ENCODE peak calls at places on chromosomes 3 and 15, in six cellular contexts. C is psoas muscle, K is amniotic epithelial cell, M is mesenteric fat pad, E is T-helper 1 cell, W is H54. U is an unnamed sample.

GRCh38 chr15:48565560-48566482 is 79.7 kb downstream of the FBN1 start:
- DNase-seq in C (no peak), K (peak; percentile 93), M (no peak), W (no peak), E (no peak), U (no peak)

GRCh38 chr3:33886015-33886414 is 87.6 kb downstream of the PDCD6IP start:
- DNase-seq in M (no peak), E (no peak), W (no peak), C (no peak), K (peak; percentile 14), U (no peak)

GRCh38 chr3:182711853-182712252 is 81.5 kb upstream of the ATP11B start:
- DNase-seq in W (no peak), C (no peak), K (no peak), E (no peak), M (no peak), U (no peak)

GRCh38 chr15:42156266-42156922 is at the start of gene PLA2G4F:
- DNase-seq in W (no peak), M (peak; percentile 88), E (no peak), K (no peak), C (peak; percentile 79), U (peak; percentile 70)

GRCh38 chr3:12705981-12706380 is 42.1 kb upstream of the RAF1 start:
- DNase-seq in W (no peak), E (no peak), M (no peak), C (no peak), K (no peak), U (no peak)

GRCh38 chr3:26962419-26963355 is 340.1 kb downstream of the LRRC3B start:
- DNase-seq in K (no peak), W (no peak), C (no peak), E (no peak), M (no peak), U (no peak)

GRCh38 chr3:76171647-76172046 is 386.3 kb upstream of the ZNF717 start:
- DNase-seq in W (no peak), K (no peak), E (no peak), C (no peak), M (no peak), U (no peak)

GRCh38 chr3:52010431-52010830 is 14.7 kb upstream of the RPL29 start:
- DNase-seq in K (no peak), W (no peak), E (no peak), C (no peak), M (no peak), U (no peak)

U was measured in left lung.